ENCODE peak calls at places on chromosomes 2 and 18, in seven cellular contexts. One of them, this sample, is unnamed.

GRCh38 chr18:35513181-35513932 is 15.6 kb upstream of the INO80C start:
- DNase-seq in right cardiac atrium: peak
- DNase-seq in heart left ventricle: peak
- DNase-seq in uterus: peak
- DNase-seq in H9: no peak
- DNase-seq in heart right ventricle: no peak
- DNase-seq in Peyer's patch: no peak
- DNase-seq in this sample: no peak

GRCh38 chr2:120949957-120950590 is 214.4 kb downstream of the GLI2 start:
- DNase-seq in Peyer's patch: no peak
- DNase-seq in H9: no peak
- DNase-seq in uterus: no peak
- DNase-seq in right cardiac atrium: no peak
- DNase-seq in heart right ventricle: no peak
- DNase-seq in heart left ventricle: no peak
- DNase-seq in this sample: no peak

GRCh38 chr2:168030862-168031624 is 216.4 kb downstream of the STK39 start:
- DNase-seq in heart left ventricle: no peak
- DNase-seq in H9: no peak
- DNase-seq in Peyer's patch: no peak
- DNase-seq in right cardiac atrium: no peak
- DNase-seq in uterus: no peak
- DNase-seq in heart right ventricle: no peak
- DNase-seq in this sample: no peak

GRCh38 chr2:96359310-96359709 is 23.7 kb downstream of the NCAPH start:
- DNase-seq in Peyer's patch: no peak
- DNase-seq in heart left ventricle: peak
- DNase-seq in right cardiac atrium: no peak
- DNase-seq in uterus: no peak
- DNase-seq in H9: no peak
- DNase-seq in heart right ventricle: no peak
- DNase-seq in this sample: no peak

GRCh38 chr2:182444806-182445205 is 18.0 kb upstream of the PDE1A start:
- DNase-seq in heart left ventricle: no peak
- DNase-seq in heart right ventricle: no peak
- DNase-seq in Peyer's patch: no peak
- DNase-seq in right cardiac atrium: no peak
- DNase-seq in H9: no peak
- DNase-seq in uterus: no peak
- DNase-seq in this sample: no peak

GRCh38 chr2:151716721-151717120 is 17.6 kb downstream of the NEB start:
- DNase-seq in H9: no peak
- DNase-seq in heart left ventricle: no peak
- DNase-seq in uterus: no peak
- DNase-seq in Peyer's patch: no peak
- DNase-seq in heart right ventricle: no peak
- DNase-seq in right cardiac atrium: no peak
- DNase-seq in this sample: no peak

GRCh38 chr18:2651981-2652380 is 3.5 kb upstream of the SMCHD1 start:
- DNase-seq in heart left ventricle: no peak
- DNase-seq in uterus: no peak
- DNase-seq in heart right ventricle: no peak
- DNase-seq in Peyer's patch: no peak
- DNase-seq in H9: no peak
- DNase-seq in right cardiac atrium: no peak
- DNase-seq in this sample: no peak

GRCh38 chr2:229433351-229433750 is 162.3 kb upstream of the PID1 start:
- DNase-seq in Peyer's patch: no peak
- DNase-seq in heart right ventricle: no peak
- DNase-seq in right cardiac atrium: no peak
- DNase-seq in heart left ventricle: no peak
- DNase-seq in uterus: no peak
- DNase-seq in H9: no peak
- DNase-seq in this sample: no peak

GRCh38 chr2:54666741-54667639 is 56.5 kb upstream of the EML6 start:
- DNase-seq in right cardiac atrium: peak
- DNase-seq in uterus: peak
- DNase-seq in H9: no peak
- DNase-seq in heart left ventricle: peak
- DNase-seq in Peyer's patch: no peak
- DNase-seq in heart right ventricle: peak
- DNase-seq in this sample: no peak

GRCh38 chr2:39416172-39416571 is 20.9 kb downstream of the MAP4K3 start:
- DNase-seq in heart left ventricle: no peak
- DNase-seq in right cardiac atrium: no peak
- DNase-seq in heart right ventricle: no peak
- DNase-seq in Peyer's patch: no peak
- DNase-seq in uterus: no peak
- DNase-seq in H9: no peak
- DNase-seq in this sample: no peak

GRCh38 chr2:33060405-33060804 is 113.7 kb downstream of the LTBP1 start:
- DNase-seq in heart right ventricle: no peak
- DNase-seq in uterus: no peak
- DNase-seq in right cardiac atrium: no peak
- DNase-seq in H9: no peak
- DNase-seq in Peyer's patch: no peak
- DNase-seq in heart left ventricle: no peak
- DNase-seq in this sample: no peak
- H3K27ac ChIP-seq in heart right ventricle: peak
- H3K27ac ChIP-seq in uterus: peak
- H3K27ac ChIP-seq in right cardiac atrium: peak
- H3K27ac ChIP-seq in H9: no peak
- H3K27ac ChIP-seq in Peyer's patch: no peak
- H3K27ac ChIP-seq in heart left ventricle: peak
- H3K27ac ChIP-seq in this sample: no peak

DNA sequence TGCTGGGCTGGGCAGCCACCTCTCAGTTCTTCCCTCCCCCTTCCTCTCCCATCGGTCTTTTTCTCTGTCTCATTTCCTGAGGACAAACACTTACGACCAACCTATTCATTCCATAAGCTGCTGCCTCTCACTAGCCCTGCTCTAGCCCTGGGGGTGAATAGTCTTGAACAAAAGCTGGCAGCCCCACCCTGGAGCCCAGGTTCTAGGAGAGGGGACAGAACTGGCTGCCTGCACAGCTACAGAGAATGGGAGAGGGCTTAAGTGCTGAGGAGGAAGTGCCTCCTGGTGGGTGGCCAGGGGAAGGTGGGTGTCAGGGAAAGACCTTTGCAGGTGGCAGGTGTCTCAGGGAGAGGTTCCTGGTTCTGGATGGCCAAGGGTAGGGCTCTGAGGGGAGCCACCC is 22.8 kb downstream of the ANO7 start:
- DNase-seq in uterus: no peak
- DNase-seq in H9: no peak
- DNase-seq in right cardiac atrium: no peak
- DNase-seq in heart left ventricle: no peak
- DNase-seq in heart right ventricle: no peak
- DNase-seq in Peyer's patch: no peak
- DNase-seq in this sample: no peak
- H3K27ac ChIP-seq in uterus: no peak
- H3K27ac ChIP-seq in H9: no peak
- H3K27ac ChIP-seq in right cardiac atrium: no peak
- H3K27ac ChIP-seq in heart left ventricle: no peak
- H3K27ac ChIP-seq in heart right ventricle: no peak
- H3K27ac ChIP-seq in Peyer's patch: no peak
- H3K27ac ChIP-seq in this sample: no peak

DNA sequence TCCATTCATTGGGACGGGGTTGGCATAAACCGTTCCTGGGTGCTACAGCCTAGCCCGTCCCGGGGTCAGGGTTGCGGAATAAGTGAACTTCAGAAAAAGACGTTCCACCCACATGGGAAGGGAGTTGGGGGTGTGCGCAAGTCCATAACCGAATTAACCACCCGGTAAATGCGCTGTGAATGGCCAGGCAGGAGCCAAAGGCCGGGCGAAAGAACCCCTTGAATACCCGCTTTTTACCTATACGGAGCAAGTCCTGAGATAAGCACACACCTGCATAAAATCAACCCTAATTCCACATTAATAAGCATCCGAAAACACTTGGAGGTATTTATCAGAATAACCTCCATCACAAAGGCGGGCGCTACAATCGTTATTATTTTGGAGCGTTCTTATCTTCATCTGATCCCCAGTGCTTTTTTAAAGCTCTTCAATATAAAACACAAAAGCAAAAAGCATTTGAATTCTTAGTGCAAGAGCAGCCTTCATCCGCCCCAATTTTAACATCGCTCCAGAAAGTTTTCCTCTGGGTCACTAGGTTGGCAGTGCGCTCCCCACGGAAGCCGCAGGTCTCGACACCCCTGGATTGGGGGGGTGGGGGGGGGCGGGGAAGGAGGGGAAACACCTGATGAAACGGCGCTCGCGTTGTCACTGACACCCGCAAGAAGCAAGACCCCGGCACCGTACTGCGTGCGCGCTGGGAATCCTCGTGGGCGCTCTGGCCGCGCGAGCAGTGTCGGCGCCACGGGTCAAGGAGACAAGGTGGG is 1.2 kb downstream of the SATB2 start:
- DNase-seq in heart left ventricle: no peak
- DNase-seq in uterus: no peak
- DNase-seq in heart right ventricle: no peak
- DNase-seq in right cardiac atrium: no peak
- DNase-seq in Peyer's patch: no peak
- DNase-seq in H9: no peak
- DNase-seq in this sample: no peak
- H3K27ac ChIP-seq in heart left ventricle: no peak
- H3K27ac ChIP-seq in uterus: no peak
- H3K27ac ChIP-seq in heart right ventricle: no peak
- H3K27ac ChIP-seq in right cardiac atrium: no peak
- H3K27ac ChIP-seq in Peyer's patch: peak
- H3K27ac ChIP-seq in H9: no peak
- H3K27ac ChIP-seq in this sample: no peak

DNA sequence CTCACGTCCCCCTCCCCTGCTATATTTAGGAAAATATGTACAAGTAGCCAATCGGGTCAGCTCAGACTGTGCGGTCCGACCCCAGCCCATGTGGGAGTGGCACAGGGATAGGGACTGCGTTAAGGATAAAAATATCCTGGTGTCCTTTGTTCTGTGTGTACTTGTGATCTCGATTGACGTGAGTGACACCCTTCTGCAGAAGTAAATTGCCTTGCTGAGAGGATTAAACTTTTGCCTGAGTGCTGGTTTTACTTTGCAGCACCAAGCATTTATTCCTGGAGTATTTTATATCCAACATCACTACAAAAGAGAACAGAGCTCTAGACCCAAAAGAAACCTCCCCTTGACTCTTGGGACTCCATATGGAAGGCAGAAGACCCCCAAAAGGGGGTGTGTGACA is 28.0 kb upstream of the RALBP1 start:
- DNase-seq in uterus: no peak
- DNase-seq in right cardiac atrium: no peak
- DNase-seq in H9: no peak
- DNase-seq in heart left ventricle: no peak
- DNase-seq in Peyer's patch: no peak
- DNase-seq in heart right ventricle: no peak
- DNase-seq in this sample: no peak
- H3K27ac ChIP-seq in uterus: no peak
- H3K27ac ChIP-seq in right cardiac atrium: no peak
- H3K27ac ChIP-seq in H9: no peak
- H3K27ac ChIP-seq in heart left ventricle: no peak
- H3K27ac ChIP-seq in Peyer's patch: no peak
- H3K27ac ChIP-seq in heart right ventricle: no peak
- H3K27ac ChIP-seq in this sample: no peak

GRCh38 chr2:119545076-119545475 is 827 bp downstream of the CFAP221 start:
- DNase-seq in uterus: no peak
- DNase-seq in Peyer's patch: no peak
- DNase-seq in H9: no peak
- DNase-seq in heart right ventricle: no peak
- DNase-seq in heart left ventricle: no peak
- DNase-seq in right cardiac atrium: no peak
- DNase-seq in this sample: no peak
- H3K27ac ChIP-seq in uterus: no peak
- H3K27ac ChIP-seq in Peyer's patch: no peak
- H3K27ac ChIP-seq in H9: no peak
- H3K27ac ChIP-seq in heart right ventricle: no peak
- H3K27ac ChIP-seq in heart left ventricle: no peak
- H3K27ac ChIP-seq in right cardiac atrium: no peak
- H3K27ac ChIP-seq in this sample: peak

GRCh38 chr18:75253043-75253442 is 42.4 kb downstream of the TSHZ1 start:
- DNase-seq in right cardiac atrium: no peak
- DNase-seq in heart right ventricle: no peak
- DNase-seq in uterus: no peak
- DNase-seq in heart left ventricle: no peak
- DNase-seq in Peyer's patch: no peak
- DNase-seq in H9: no peak
- DNase-seq in this sample: no peak
- H3K27ac ChIP-seq in right cardiac atrium: no peak
- H3K27ac ChIP-seq in heart right ventricle: peak
- H3K27ac ChIP-seq in uterus: peak
- H3K27ac ChIP-seq in heart left ventricle: no peak
- H3K27ac ChIP-seq in Peyer's patch: no peak
- H3K27ac ChIP-seq in H9: no peak
- H3K27ac ChIP-seq in this sample: no peak

GRCh38 chr2:32947484-32948143 is 861 bp downstream of the LTBP1 start:
- DNase-seq in heart right ventricle: peak
- DNase-seq in right cardiac atrium: peak
- DNase-seq in heart left ventricle: peak
- DNase-seq in Peyer's patch: peak
- DNase-seq in uterus: peak
- DNase-seq in H9: peak
- DNase-seq in this sample: no peak
- H3K27ac ChIP-seq in heart right ventricle: peak
- H3K27ac ChIP-seq in right cardiac atrium: peak
- H3K27ac ChIP-seq in heart left ventricle: peak
- H3K27ac ChIP-seq in Peyer's patch: peak
- H3K27ac ChIP-seq in uterus: peak
- H3K27ac ChIP-seq in H9: no peak
- H3K27ac ChIP-seq in this sample: peak